ENCODE peak calls at places on chromosomes 3 and 15, in six cellular contexts. One of them, this sample, is unnamed.

GRCh38 chr3:4515896-4516295 is 22.7 kb downstream of the ITPR1 start:
- DNase-seq in Panc1: no peak
- DNase-seq in astrocyte of the cerebellum: no peak
- DNase-seq in AG10803: no peak
- DNase-seq in heart left ventricle: no peak
- DNase-seq in tibial artery: no peak
- DNase-seq in this sample: no peak

GRCh38 chr15:29945943-29946591 is 123.8 kb upstream of the TJP1 start:
- DNase-seq in Panc1: no peak
- DNase-seq in astrocyte of the cerebellum: no peak
- DNase-seq in AG10803: peak; percentile 87
- DNase-seq in heart left ventricle: no peak
- DNase-seq in tibial artery: no peak
- DNase-seq in this sample: peak; percentile 42

GRCh38 chr3:172202797-172203196 is 163.4 kb downstream of the FNDC3B start:
- DNase-seq in Panc1: no peak
- DNase-seq in astrocyte of the cerebellum: no peak
- DNase-seq in AG10803: no peak
- DNase-seq in heart left ventricle: no peak
- DNase-seq in tibial artery: no peak
- DNase-seq in this sample: no peak

GRCh38 chr15:61141497-61142125 is 87.5 kb downstream of the RORA start:
- DNase-seq in Panc1: no peak
- DNase-seq in astrocyte of the cerebellum: no peak
- DNase-seq in AG10803: no peak
- DNase-seq in heart left ventricle: no peak
- DNase-seq in tibial artery: no peak
- DNase-seq in this sample: no peak

GRCh38 chr15:62244762-62245161 is 79.7 kb upstream of the C2CD4B start:
- DNase-seq in Panc1: no peak
- DNase-seq in astrocyte of the cerebellum: no peak
- DNase-seq in AG10803: no peak
- DNase-seq in heart left ventricle: no peak
- DNase-seq in tibial artery: no peak
- DNase-seq in this sample: no peak

GRCh38 chr3:141797167-141797773 is 34.1 kb downstream of the GRK7 start:
- DNase-seq in Panc1: no peak
- DNase-seq in astrocyte of the cerebellum: no peak
- DNase-seq in AG10803: peak; percentile 49
- DNase-seq in heart left ventricle: peak; percentile 81
- DNase-seq in tibial artery: peak; percentile 31
- DNase-seq in this sample: no peak

GRCh38 chr3:27535809-27536392 is 51.7 kb upstream of the SLC4A7 start:
- DNase-seq in Panc1: peak; percentile 48
- DNase-seq in astrocyte of the cerebellum: no peak
- DNase-seq in AG10803: peak; percentile 68
- DNase-seq in heart left ventricle: no peak
- DNase-seq in tibial artery: no peak
- DNase-seq in this sample: no peak

GRCh38 chr3:187169231-187169960 is 27.9 kb upstream of the RTP1 start:
- DNase-seq in Panc1: no peak
- DNase-seq in astrocyte of the cerebellum: no peak
- DNase-seq in AG10803: peak; percentile 11
- DNase-seq in heart left ventricle: no peak
- DNase-seq in tibial artery: no peak
- DNase-seq in this sample: no peak

GRCh38 chr15:78054971-78055370 is 22.5 kb downstream of the TBC1D2B start:
- DNase-seq in Panc1: no peak
- DNase-seq in astrocyte of the cerebellum: no peak
- DNase-seq in AG10803: no peak
- DNase-seq in heart left ventricle: no peak
- DNase-seq in tibial artery: no peak
- DNase-seq in this sample: no peak

GRCh38 chr15:31328999-31329639 is 2.5 kb downstream of the KLF13 start:
- DNase-seq in Panc1: no peak
- DNase-seq in astrocyte of the cerebellum: no peak
- DNase-seq in AG10803: no peak
- DNase-seq in heart left ventricle: no peak
- DNase-seq in tibial artery: no peak
- DNase-seq in this sample: no peak

GRCh38 chr3:42703695-42704025 is 1.1 kb upstream of the HHATL start:
- DNase-seq in Panc1: no peak
- DNase-seq in astrocyte of the cerebellum: no peak
- DNase-seq in AG10803: no peak
- DNase-seq in heart left ventricle: no peak
- DNase-seq in tibial artery: peak; percentile 14
- DNase-seq in this sample: no peak

GRCh38 chr3:28301607-28302158 is 46.8 kb upstream of the ZCWPW2 start:
- DNase-seq in Panc1: no peak
- DNase-seq in astrocyte of the cerebellum: no peak
- DNase-seq in AG10803: no peak
- DNase-seq in heart left ventricle: no peak
- DNase-seq in tibial artery: no peak
- DNase-seq in this sample: no peak

GRCh38 chr15:86654501-86654900 is 574.8 kb downstream of the AGBL1 start:
- DNase-seq in Panc1: no peak
- DNase-seq in astrocyte of the cerebellum: no peak
- DNase-seq in AG10803: no peak
- DNase-seq in heart left ventricle: no peak
- DNase-seq in tibial artery: no peak
- DNase-seq in this sample: no peak

GRCh38 chr3:114498779-114499370 is 205.0 kb downstream of the TIGIT start:
- DNase-seq in Panc1: no peak
- DNase-seq in astrocyte of the cerebellum: peak; percentile 51
- DNase-seq in AG10803: peak; percentile 65
- DNase-seq in heart left ventricle: no peak
- DNase-seq in tibial artery: no peak
- DNase-seq in this sample: no peak

GRCh38 chr3:50267280-50267913 is 1.6 kb upstream of the SEMA3B start:
- DNase-seq in Panc1: no peak
- DNase-seq in astrocyte of the cerebellum: no peak
- DNase-seq in AG10803: no peak
- DNase-seq in heart left ventricle: peak; percentile 78
- DNase-seq in tibial artery: peak; percentile 60
- DNase-seq in this sample: no peak

GRCh38 chr3:12454808-12455121 is 29.5 kb upstream of the TSEN2 start:
- DNase-seq in Panc1: no peak
- DNase-seq in astrocyte of the cerebellum: no peak
- DNase-seq in AG10803: no peak
- DNase-seq in heart left ventricle: no peak
- DNase-seq in tibial artery: no peak
- DNase-seq in this sample: no peak

GRCh38 chr15:33451385-33451784 is 140.6 kb downstream of the RYR3 start:
- DNase-seq in Panc1: no peak
- DNase-seq in astrocyte of the cerebellum: no peak
- DNase-seq in AG10803: no peak
- DNase-seq in heart left ventricle: no peak
- DNase-seq in tibial artery: no peak
- DNase-seq in this sample: no peak

GRCh38 chr3:128226186-128226725 is 73.0 kb downstream of the EEFSEC start:
- DNase-seq in Panc1: no peak
- DNase-seq in astrocyte of the cerebellum: no peak
- DNase-seq in AG10803: peak; percentile 4
- DNase-seq in heart left ventricle: no peak
- DNase-seq in tibial artery: no peak
- DNase-seq in this sample: no peak

GRCh38 chr3:24141548-24141947 is 196.5 kb downstream of the NR1D2 start:
- DNase-seq in Panc1: no peak
- DNase-seq in astrocyte of the cerebellum: no peak
- DNase-seq in AG10803: no peak
- DNase-seq in heart left ventricle: no peak
- DNase-seq in tibial artery: no peak
- DNase-seq in this sample: no peak

GRCh38 chr15:85030301-85031049 is 48.8 kb downstream of the PDE8A start:
- DNase-seq in Panc1: no peak
- DNase-seq in astrocyte of the cerebellum: peak; percentile 49
- DNase-seq in AG10803: peak; percentile 42
- DNase-seq in heart left ventricle: no peak
- DNase-seq in tibial artery: no peak
- DNase-seq in this sample: no peak

GRCh38 chr3:172685331-172686214 is 25.3 kb downstream of the NCEH1 start:
- DNase-seq in Panc1: no peak
- DNase-seq in astrocyte of the cerebellum: no peak
- DNase-seq in AG10803: peak; percentile 56
- DNase-seq in heart left ventricle: no peak
- DNase-seq in tibial artery: no peak
- DNase-seq in this sample: no peak

GRCh38 chr3:57179580-57180410 is 14.6 kb upstream of the IL17RD start:
- DNase-seq in Panc1: no peak
- DNase-seq in astrocyte of the cerebellum: no peak
- DNase-seq in AG10803: no peak
- DNase-seq in heart left ventricle: no peak
- DNase-seq in tibial artery: no peak
- DNase-seq in this sample: no peak

GRCh38 chr3:95356764-95357501 is 1294.1 kb downstream of the NSUN3 start:
- DNase-seq in Panc1: no peak
- DNase-seq in astrocyte of the cerebellum: no peak
- DNase-seq in AG10803: no peak
- DNase-seq in heart left ventricle: no peak
- DNase-seq in tibial artery: no peak
- DNase-seq in this sample: no peak

GRCh38 chr3:172223870-172224269 is 184.5 kb downstream of the FNDC3B start:
- DNase-seq in Panc1: no peak
- DNase-seq in astrocyte of the cerebellum: no peak
- DNase-seq in AG10803: no peak
- DNase-seq in heart left ventricle: no peak
- DNase-seq in tibial artery: no peak
- DNase-seq in this sample: no peak

GRCh38 chr3:65950340-65951326 is 88.1 kb downstream of the MAGI1 start:
- DNase-seq in Panc1: no peak
- DNase-seq in astrocyte of the cerebellum: no peak
- DNase-seq in AG10803: no peak
- DNase-seq in heart left ventricle: no peak
- DNase-seq in tibial artery: no peak
- DNase-seq in this sample: no peak

GRCh38 chr15:93327364-93327763 is 238.4 kb upstream of the RGMA start:
- DNase-seq in Panc1: no peak
- DNase-seq in astrocyte of the cerebellum: no peak
- DNase-seq in AG10803: no peak
- DNase-seq in heart left ventricle: no peak
- DNase-seq in tibial artery: no peak
- DNase-seq in this sample: no peak
- H3K4me3 ChIP-seq in Panc1: no peak overlapping the region
- H3K4me3 ChIP-seq in astrocyte of the cerebellum: no peak overlapping the region
- H3K4me3 ChIP-seq in AG10803: no peak overlapping the region
- H3K4me3 ChIP-seq in heart left ventricle: no peak overlapping the region
- H3K4me3 ChIP-seq in tibial artery: no peak overlapping the region
- H3K4me3 ChIP-seq in this sample: no peak overlapping the region

DNA sequence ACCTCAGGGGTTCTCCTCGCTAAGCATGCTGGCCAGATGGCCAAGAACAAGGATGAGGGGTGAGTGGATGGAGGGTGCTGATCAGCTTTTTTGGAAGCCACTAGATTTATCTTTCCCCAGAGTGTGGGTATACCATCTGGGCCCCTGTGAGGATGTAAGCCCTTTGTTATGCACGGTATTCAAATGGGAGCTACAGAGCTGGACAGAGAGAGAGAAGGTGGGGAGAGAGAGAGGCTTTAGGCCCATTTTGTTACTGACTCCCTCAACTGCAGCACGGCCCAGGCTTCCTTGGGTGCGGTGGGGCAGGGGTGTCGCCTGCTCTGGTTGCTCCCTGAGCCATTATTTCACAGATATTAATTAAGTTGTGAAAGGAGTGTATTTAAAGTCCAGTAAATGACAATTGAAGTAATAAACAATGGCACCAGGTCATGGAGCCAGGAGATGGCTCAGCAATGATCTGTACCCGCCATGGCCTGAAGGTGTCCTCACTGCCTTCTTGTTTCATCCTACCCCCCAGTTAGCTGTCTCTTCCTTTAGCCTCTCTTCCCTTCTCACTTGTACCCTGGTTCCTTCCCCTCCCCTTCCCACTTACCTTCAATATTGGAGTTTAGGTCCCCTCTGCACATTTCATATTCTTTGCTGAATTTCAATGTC is 158.0 kb downstream of the CLSTN2 start:
- DNase-seq in Panc1: no peak
- DNase-seq in astrocyte of the cerebellum: no peak
- DNase-seq in AG10803: no peak
- DNase-seq in heart left ventricle: no peak
- DNase-seq in tibial artery: no peak
- DNase-seq in this sample: no peak
- TF ChIP-seq CTCF in Panc1: no peak
- TF ChIP-seq CTCF in astrocyte of the cerebellum: no peak
- TF ChIP-seq CTCF in AG10803: no peak
- TF ChIP-seq CTCF in heart left ventricle: no peak
- TF ChIP-seq CTCF in tibial artery: no peak
- TF ChIP-seq CTCF in this sample: no peak

DNA sequence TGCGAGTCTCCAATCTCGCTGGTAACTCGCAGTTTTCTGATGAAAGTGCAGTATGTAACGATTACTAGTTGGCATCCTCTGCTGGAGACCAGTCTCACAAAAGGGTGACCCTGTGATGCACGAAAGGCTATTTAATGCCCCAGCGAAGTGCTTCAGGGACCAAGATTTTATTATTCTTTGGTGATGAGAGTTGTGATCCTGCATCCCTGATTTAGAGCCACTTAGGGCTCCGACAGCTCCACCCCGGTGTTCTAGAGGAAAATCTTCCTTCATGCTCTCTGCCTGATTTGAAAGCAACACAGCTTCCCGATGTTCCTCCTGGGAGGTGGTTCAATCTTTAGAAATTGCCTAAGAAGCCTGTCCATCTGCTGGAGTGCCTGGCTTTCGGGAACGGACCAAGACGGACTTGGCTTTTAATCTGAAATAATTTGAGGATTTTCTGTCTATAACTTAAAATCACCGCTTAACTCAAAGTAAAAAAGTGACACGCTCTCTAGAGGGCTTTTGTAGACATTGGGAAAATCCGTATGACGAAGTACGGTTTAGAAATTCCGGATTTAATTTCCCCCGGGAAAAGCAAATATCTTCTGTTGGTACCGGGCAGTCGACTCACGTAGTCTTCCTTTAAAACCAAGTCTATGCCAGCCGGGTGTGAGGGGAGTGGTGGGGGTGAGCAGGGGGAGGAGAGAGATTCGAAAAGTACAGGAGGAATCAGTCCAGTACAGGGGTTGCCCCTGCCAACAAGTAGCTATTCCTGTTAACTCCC is 990 bp upstream of the ALCAM start:
- DNase-seq in Panc1: peak; percentile 66
- DNase-seq in astrocyte of the cerebellum: no peak
- DNase-seq in AG10803: peak; percentile 61
- DNase-seq in heart left ventricle: no peak
- DNase-seq in tibial artery: peak; percentile 22
- DNase-seq in this sample: no peak
- H3K4me3 ChIP-seq in Panc1: peak overlapping the region; percentile 63
- H3K4me3 ChIP-seq in astrocyte of the cerebellum: peak overlapping the region; percentile 90
- H3K4me3 ChIP-seq in AG10803: peak overlapping the region; percentile 96
- H3K4me3 ChIP-seq in heart left ventricle: peak overlapping the region; percentile 72
- H3K4me3 ChIP-seq in tibial artery: peak overlapping the region; percentile 67
- H3K4me3 ChIP-seq in this sample: peak overlapping the region; percentile 95

DNA sequence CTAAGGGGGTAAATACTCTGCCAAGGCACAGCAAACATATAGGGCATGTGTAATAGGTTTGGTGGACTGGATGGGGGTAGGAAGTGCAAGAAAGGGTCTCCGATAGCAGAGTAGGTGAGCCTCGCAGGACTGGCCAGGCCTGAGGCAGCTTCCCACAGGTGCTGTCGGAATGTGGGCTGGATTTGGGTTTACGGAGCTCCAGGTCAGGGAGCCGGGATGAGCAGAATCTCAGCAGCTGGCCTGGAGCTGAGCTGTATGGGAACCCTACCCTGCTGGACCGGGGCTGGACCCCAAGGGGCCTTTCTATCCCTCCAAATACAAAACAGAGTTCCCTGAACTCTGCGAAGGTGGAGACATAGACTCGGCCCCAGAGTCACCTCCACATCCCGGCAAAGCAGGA is 15.0 kb downstream of the KLF15 start:
- DNase-seq in Panc1: no peak
- DNase-seq in astrocyte of the cerebellum: no peak
- DNase-seq in AG10803: no peak
- DNase-seq in heart left ventricle: peak; percentile 1
- DNase-seq in tibial artery: peak; percentile 19
- DNase-seq in this sample: no peak
- TF ChIP-seq CTCF in Panc1: no peak
- TF ChIP-seq CTCF in astrocyte of the cerebellum: no peak
- TF ChIP-seq CTCF in AG10803: no peak
- TF ChIP-seq CTCF in heart left ventricle: no peak
- TF ChIP-seq CTCF in tibial artery: no peak
- TF ChIP-seq CTCF in this sample: no peak

This sample was measured in AG04449.